ENCODE peak calls at places on chromosomes 13 and 19, in six cellular contexts. I, W, S, J, F and P are unnamed samples.

GRCh38 chr13:31797154-31797775 is 57.9 kb downstream of the RXFP2 start:
- DNase-seq in I (peak), W (peak), S (peak), J (no peak), F (no peak), P (peak)

GRCh38 chr19:43524922-43525835 is 1.8 kb downstream of the ETHE1 start:
- DNase-seq in I (no peak), W (peak), S (peak), J (peak), F (peak), P (peak)

GRCh38 chr19:2461751-2462634 is 5.2 kb upstream of the LMNB2 start:
- DNase-seq in I (peak), W (peak), S (peak), J (peak), F (peak), P (peak)

GRCh38 chr19:19866599-19867248 is 1.0 kb downstream of the ZNF253 start:
- DNase-seq in I (peak), W (no peak), S (peak), J (peak), F (peak), P (peak)

GRCh38 chr13:54175470-54175869 is 1146.9 kb downstream of the OLFM4 start:
- DNase-seq in I (no peak), W (no peak), S (no peak), J (no peak), F (no peak), P (peak)

GRCh38 chr13:49922301-49922700 is 13.8 kb downstream of the SPRYD7 start:
- DNase-seq in I (no peak), W (no peak), S (no peak), J (no peak), F (no peak), P (peak)

GRCh38 chr13:102392810-102393209 is 9.0 kb downstream of the FGF14 start:
- DNase-seq in I (no peak), W (no peak), S (no peak), J (no peak), F (no peak), P (no peak)

GRCh38 chr19:55697698-55698097 is 22.7 kb downstream of the EPN1 start:
- DNase-seq in I (no peak), W (no peak), S (no peak), J (no peak), F (no peak), P (no peak)

DNA sequence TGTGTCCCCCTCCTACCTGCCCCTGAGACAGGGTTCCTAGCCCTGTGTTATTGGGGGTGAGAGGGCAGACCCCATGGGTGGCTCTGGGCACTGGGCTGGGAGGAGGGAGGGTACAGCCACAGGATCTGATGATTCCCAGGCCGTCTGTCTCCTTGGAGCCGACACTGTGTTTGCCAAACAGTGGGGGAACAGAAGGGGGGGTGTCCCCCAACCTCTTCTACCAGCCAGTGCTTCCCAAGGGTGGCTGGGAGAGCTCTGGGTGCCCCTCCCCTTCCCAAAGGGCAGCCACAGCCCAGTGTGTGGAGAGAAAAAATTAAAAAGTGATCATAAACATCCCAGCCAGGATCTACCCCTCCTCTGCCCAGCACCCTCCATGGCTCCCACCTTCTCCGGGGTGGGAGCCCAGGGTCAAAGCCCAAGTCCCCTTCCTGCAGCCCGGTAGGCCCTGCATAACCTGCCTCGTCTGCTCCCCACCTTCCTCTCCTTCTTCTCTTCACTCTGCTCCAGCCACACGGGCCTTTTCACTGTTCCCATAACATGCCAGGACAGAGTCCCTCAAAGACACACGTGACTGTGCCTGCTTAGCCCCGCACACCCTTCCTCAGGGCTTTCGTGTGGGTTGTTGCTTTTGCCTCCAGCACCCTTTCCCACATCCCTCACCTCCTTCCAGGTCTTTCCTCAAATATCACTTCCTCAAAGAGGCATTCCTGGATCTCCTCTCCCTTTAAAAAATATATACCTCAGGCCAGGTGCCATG is 1.4 kb upstream of the PLIN4 start:
- DNase-seq in I (no peak), W (no peak), S (peak), J (no peak), F (no peak), P (no peak)
- H2BK15ac ChIP-seq in I (no peak), W (no peak), S (no peak), J (no peak), F (no peak), P (no peak)

GRCh38 chr13:41513600-41513999 is 56.2 kb downstream of the RGCC start:
- DNase-seq in I (no peak), W (no peak), S (no peak), J (no peak), F (no peak), P (no peak)

GRCh38 chr13:41516760-41517159 is 59.4 kb downstream of the RGCC start:
- DNase-seq in I (no peak), W (no peak), S (no peak), J (no peak), F (no peak), P (no peak)

GRCh38 chr13:41516166-41516565 is 58.8 kb downstream of the RGCC start:
- DNase-seq in I (no peak), W (no peak), S (no peak), J (no peak), F (no peak), P (no peak)

GRCh38 chr13:41515491-41516139 is 58.3 kb downstream of the RGCC start:
- DNase-seq in I (no peak), W (no peak), S (no peak), J (no peak), F (no peak), P (no peak)

GRCh38 chr13:41514853-41515395 is 57.6 kb downstream of the RGCC start:
- DNase-seq in I (no peak), W (no peak), S (peak), J (no peak), F (no peak), P (no peak)
- H2BK15ac ChIP-seq in I (no peak), W (no peak), S (no peak), J (no peak), F (no peak), P (no peak)

GRCh38 chr19:35066691-35067563 is 25.4 kb downstream of the HPN start:
- DNase-seq in I (peak), W (peak), S (peak), J (peak), F (peak), P (peak)
- H2BK15ac ChIP-seq in I (no peak), W (no peak), S (no peak), J (no peak), F (peak), P (no peak)

GRCh38 chr19:459724-460511 is 915 bp downstream of the SHC2 start:
- DNase-seq in I (peak), W (peak), S (peak), J (peak), F (peak), P (peak)

GRCh38 chr19:463483-464130 is 2.8 kb upstream of the SHC2 start:
- DNase-seq in I (no peak), W (no peak), S (no peak), J (no peak), F (no peak), P (no peak)

GRCh38 chr19:464146-464545 is 3.3 kb upstream of the SHC2 start:
- DNase-seq in I (no peak), W (no peak), S (no peak), J (no peak), F (no peak), P (no peak)

GRCh38 chr19:460877-461609 is at the start of gene SHC2:
- DNase-seq in I (no peak), W (no peak), S (peak), J (no peak), F (no peak), P (no peak)

DNA sequence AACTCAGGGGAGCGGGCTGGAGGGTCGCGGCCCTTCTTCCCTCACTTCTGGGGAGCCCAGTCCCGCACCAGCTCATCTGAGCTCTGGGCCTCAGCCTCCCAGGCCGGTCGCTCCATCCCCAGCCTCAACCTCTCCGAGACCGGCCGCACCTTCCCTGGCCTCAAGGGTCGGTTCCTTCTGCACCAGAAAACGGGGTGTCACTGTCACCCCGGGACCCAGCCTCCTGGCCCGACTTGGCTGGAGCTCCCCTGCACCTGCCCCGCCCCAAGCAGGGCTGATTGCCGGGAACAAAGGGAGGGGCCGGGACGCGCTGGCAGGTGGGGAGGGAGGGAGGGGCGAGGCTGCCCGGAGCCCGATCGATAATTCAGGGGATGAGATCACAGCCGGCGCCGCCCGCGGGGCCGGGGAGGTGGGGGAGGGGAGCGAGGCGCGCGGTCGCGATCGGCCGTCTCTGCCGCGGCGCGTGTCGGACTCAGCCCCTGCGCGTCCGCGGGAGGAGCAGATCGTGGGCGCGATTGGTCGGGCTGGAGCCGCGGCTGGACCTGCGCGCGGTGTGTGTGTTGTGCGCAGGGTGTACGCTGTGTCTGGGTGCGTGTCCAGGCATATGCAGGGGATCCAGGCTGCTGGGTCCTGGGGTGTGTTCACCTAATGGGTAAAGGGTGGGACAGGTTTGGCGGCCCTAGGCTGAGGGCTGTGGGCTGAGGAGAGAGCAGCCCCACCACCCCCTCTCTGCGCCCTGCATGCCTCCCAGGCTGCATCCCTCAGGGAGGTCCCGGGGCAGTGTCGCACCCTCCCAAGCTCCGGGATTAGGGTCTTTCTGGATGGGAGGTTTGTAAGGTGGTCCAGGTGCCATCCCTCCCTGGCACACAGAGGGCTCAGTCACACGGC is 1.1 kb upstream of the SHC2 start:
- DNase-seq in I (no peak), W (no peak), S (peak), J (peak), F (peak), P (peak)
- H2BK15ac ChIP-seq in I (peak), W (no peak), S (no peak), J (no peak), F (peak), P (no peak)

GRCh38 chr13:73496711-73497110 is 437.9 kb downstream of the KLF5 start:
- DNase-seq in I (no peak), W (no peak), S (peak), J (no peak), F (no peak), P (no peak)
- H2BK15ac ChIP-seq in I (no peak), W (no peak), S (no peak), J (no peak), F (no peak), P (no peak)